ENCODE peak calls at places on chromosomes 12 and 14, in eight cellular contexts. S, B, A, J, W, T, O and E are unnamed samples.

GRCh38 chr14:69999246-69999645 is 120.0 kb downstream of the SMOC1 start:
- ATAC-seq in S (no peak), B (no peak), A (peak; percentile 42), J (peak; percentile 82), W (no peak), T (no peak), O (peak; percentile 84), E (no peak)

GRCh38 chr12:49921936-49922335 is 18.2 kb upstream of the FAIM2 start:
- ATAC-seq in S (no peak), B (no peak), A (no peak), J (no peak), W (no peak), T (no peak), O (no peak), E (peak; percentile 43)

GRCh38 chr12:76299536-76300296 is 48.5 kb downstream of the BBS10 start:
- ATAC-seq in S (no peak), B (no peak), A (no peak), J (peak; percentile 45), W (no peak), T (no peak), O (no peak), E (no peak)

GRCh38 chr12:62971769-62972525 is 37.0 kb upstream of the PPM1H start:
- ATAC-seq in S (no peak), B (no peak), A (no peak), J (peak; percentile 29), W (no peak), T (no peak), O (no peak), E (no peak)

GRCh38 chr14:70282666-70283065 is 76.8 kb downstream of the COX16 start:
- ATAC-seq in S (no peak), B (no peak), A (no peak), J (no peak), W (no peak), T (no peak), O (no peak), E (no peak)

GRCh38 chr12:61870658-61871559 is 389.3 kb upstream of the USP15 start:
- ATAC-seq in S (no peak), B (peak; percentile 78), A (no peak), J (peak; percentile 47), W (no peak), T (peak; percentile 72), O (no peak), E (no peak)

GRCh38 chr12:110704750-110705149 is 15.8 kb upstream of the HVCN1 start:
- ATAC-seq in S (no peak), B (no peak), A (no peak), J (peak; percentile 89), W (no peak), T (peak; percentile 34), O (no peak), E (no peak)

GRCh38 chr14:105340821-105341408 is 26.4 kb downstream of the PACS2 start:
- ATAC-seq in S (peak; percentile 45), B (peak; percentile 5), A (no peak), J (no peak), W (peak; percentile 19), T (no peak), O (no peak), E (peak; percentile 26)

GRCh38 chr14:63432888-63433552 is 110.2 kb downstream of the PPP2R5E start:
- ATAC-seq in S (no peak), B (no peak), A (no peak), J (no peak), W (no peak), T (no peak), O (no peak), E (no peak)

GRCh38 chr12:11765421-11765816 is 115.9 kb downstream of the ETV6 start:
- ATAC-seq in S (no peak), B (no peak), A (no peak), J (no peak), W (no peak), T (no peak), O (no peak), E (no peak)

GRCh38 chr12:121784460-121784859 is 9.0 kb downstream of the RHOF start:
- ATAC-seq in S (no peak), B (peak; percentile 76), A (no peak), J (peak; percentile 23), W (no peak), T (no peak), O (no peak), E (peak; percentile 49)

GRCh38 chr12:3837049-3837448 is 36.1 kb downstream of the PARP11 start:
- ATAC-seq in S (no peak), B (no peak), A (no peak), J (no peak), W (no peak), T (no peak), O (no peak), E (no peak)

GRCh38 chr12:51864701-51865469 is 16.4 kb upstream of the FIGNL2 start:
- ATAC-seq in S (no peak), B (no peak), A (no peak), J (no peak), W (no peak), T (peak; percentile 14), O (no peak), E (no peak)

GRCh38 chr14:75095690-75096089 is 26.2 kb downstream of the ZC2HC1C start:
- ATAC-seq in S (no peak), B (no peak), A (no peak), J (no peak), W (no peak), T (no peak), O (no peak), E (no peak)

GRCh38 chr12:47636908-47637780 is 68.7 kb downstream of the RPAP3 start:
- ATAC-seq in S (no peak), B (no peak), A (no peak), J (no peak), W (no peak), T (peak; percentile 10), O (no peak), E (no peak)

GRCh38 chr12:45279916-45280547 is 64.1 kb downstream of the ANO6 start:
- ATAC-seq in S (peak; percentile 42), B (no peak), A (peak; percentile 34), J (no peak), W (peak; percentile 36), T (no peak), O (no peak), E (no peak)

GRCh38 chr12:124436366-124436765 is 131.0 kb downstream of the NCOR2 start:
- ATAC-seq in S (no peak), B (peak; percentile 55), A (peak; percentile 31), J (no peak), W (no peak), T (no peak), O (no peak), E (peak; percentile 35)

GRCh38 chr12:14650791-14651190 is 45.6 kb downstream of the GUCY2C start:
- ATAC-seq in S (peak; percentile 78), B (peak; percentile 84), A (peak; percentile 87), J (peak; percentile 33), W (no peak), T (no peak), O (no peak), E (peak; percentile 60)

GRCh38 chr12:98533723-98534251 is 18.4 kb downstream of the TMPO start:
- ATAC-seq in S (no peak), B (no peak), A (no peak), J (no peak), W (no peak), T (no peak), O (no peak), E (no peak)

GRCh38 chr12:56029666-56030293 is 8.9 kb downstream of the IKZF4 start:
- ATAC-seq in S (peak; percentile 65), B (peak; percentile 81), A (no peak), J (peak; percentile 96), W (no peak), T (peak; percentile 88), O (peak; percentile 75), E (peak; percentile 65)

GRCh38 chr12:94386422-94386821 is 73.2 kb downstream of the CEP83 start:
- ATAC-seq in S (peak; percentile 83), B (peak; percentile 68), A (peak; percentile 42), J (peak; percentile 29), W (peak; percentile 51), T (no peak), O (peak; percentile 27), E (peak; percentile 68)

GRCh38 chr12:94390130-94390485 is 69.6 kb downstream of the CEP83 start:
- ATAC-seq in S (no peak), B (no peak), A (no peak), J (no peak), W (no peak), T (no peak), O (no peak), E (no peak)
- H3K27ac ChIP-seq in S (no peak overlapping the region), B (no peak overlapping the region), A (no peak overlapping the region), J (no peak overlapping the region), W (no peak overlapping the region), T (no peak overlapping the region), O (no peak overlapping the region), E (no peak overlapping the region)

GRCh38 chr14:97218713-97219355 is 421.7 kb downstream of the VRK1 start:
- ATAC-seq in S (no peak), B (no peak), A (no peak), J (peak; percentile 29), W (no peak), T (peak; percentile 26), O (no peak), E (no peak)

GRCh38 chr14:97217094-97217885 is 420.1 kb downstream of the VRK1 start:
- ATAC-seq in S (no peak), B (no peak), A (no peak), J (no peak), W (no peak), T (no peak), O (no peak), E (no peak)

GRCh38 chr14:97219356-97220017 is 422.3 kb downstream of the VRK1 start:
- ATAC-seq in S (no peak), B (no peak), A (no peak), J (no peak), W (no peak), T (no peak), O (no peak), E (no peak)

GRCh38 chr14:97215263-97215969 is 418.2 kb downstream of the VRK1 start:
- ATAC-seq in S (no peak), B (no peak), A (no peak), J (no peak), W (no peak), T (no peak), O (no peak), E (no peak)

GRCh38 chr14:97218336-97218712 is 421.1 kb downstream of the VRK1 start:
- ATAC-seq in S (no peak), B (no peak), A (no peak), J (no peak), W (no peak), T (no peak), O (no peak), E (no peak)
- H3K4me3 ChIP-seq in S (peak overlapping the region; percentile 26), B (peak overlapping the region; percentile 36), A (peak overlapping the region; percentile 20), J (peak overlapping the region; percentile 24), W (peak overlapping the region; percentile 44), T (peak overlapping the region; percentile 33), O (no peak overlapping the region), E (no peak overlapping the region)

DNA sequence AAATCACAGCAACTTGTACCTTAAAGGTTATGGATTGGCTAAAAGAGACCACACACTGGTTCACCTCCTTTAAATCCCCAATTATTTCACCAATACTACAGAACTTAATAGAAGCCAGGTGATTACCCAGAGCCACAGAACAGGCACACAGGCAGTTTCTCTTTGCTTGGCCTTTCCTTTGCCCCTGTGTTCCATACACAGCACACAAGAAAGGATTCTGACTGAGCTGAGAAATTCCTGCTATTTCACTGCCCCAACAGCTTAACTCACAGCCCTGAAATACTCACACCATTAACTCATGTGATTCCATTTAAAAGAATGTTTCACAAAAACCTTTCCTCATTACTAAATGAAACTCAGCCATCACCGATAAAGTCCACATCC is 133.6 kb downstream of the MED13L start:
- ATAC-seq in S (peak; percentile 26), B (peak; percentile 53), A (no peak), J (peak; percentile 50), W (no peak), T (peak; percentile 25), O (peak; percentile 21), E (peak; percentile 55)
- H3K27ac ChIP-seq in S (no peak overlapping the region), B (peak overlapping the region; percentile 57), A (peak overlapping the region; percentile 13), J (no peak overlapping the region), W (peak overlapping the region; percentile 42), T (no peak overlapping the region), O (peak overlapping the region; percentile 5), E (peak overlapping the region; percentile 61)

GRCh38 chr12:8037947-8038346 is 5.4 kb downstream of the FOXJ2 start:
- ATAC-seq in S (no peak), B (no peak), A (no peak), J (no peak), W (no peak), T (no peak), O (no peak), E (no peak)
- H3K4me3 ChIP-seq in S (no peak overlapping the region), B (peak overlapping the region; percentile 26), A (no peak overlapping the region), J (peak overlapping the region; percentile 23), W (peak overlapping the region; percentile 33), T (no peak overlapping the region), O (no peak overlapping the region), E (peak overlapping the region; percentile 27)